ENCODE peak calls at places on chromosomes 12 and 14, in seven cellular contexts. Y is fibroblast of mammary gland, M is astrocyte of the spinal cord, I is astrocyte of the cerebellum, C is lower lobe of right lung, E is AG09309, G is natural killer cell. U is an unnamed sample.
A peak's percentile ranks its signal among the peaks of the same experiment; 100 is the strongest.

GRCh38 chr12:111788178-111788654 is 21.5 kb downstream of the ALDH2 start:
- DNase-seq in Y (peak; percentile 52), M (no peak), I (no peak), C (no peak), E (peak; percentile 44), G (no peak), U (peak; percentile 57)

GRCh38 chr14:102086346-102086971 is 385 bp downstream of the HSP90AA1 start:
- DNase-seq in Y (peak; percentile 63), M (peak; percentile 60), I (no peak), C (peak; percentile 73), E (no peak), G (peak; percentile 70), U (peak; percentile 74)

GRCh38 chr12:124827588-124828184 is 36.0 kb downstream of the SCARB1 start:
- DNase-seq in Y (no peak), M (no peak), I (no peak), C (no peak), E (no peak), G (no peak), U (peak; percentile 70)

GRCh38 chr14:85617799-85618198 is 87.9 kb downstream of the FLRT2 start:
- DNase-seq in Y (no peak), M (no peak), I (no peak), C (no peak), E (no peak), G (no peak), U (no peak)

GRCh38 chr12:20367731-20368652 is at the start of gene PDE3A:
- DNase-seq in Y (peak; percentile 78), M (peak; percentile 91), I (peak; percentile 62), C (peak; percentile 50), E (peak; percentile 44), G (no peak), U (peak; percentile 24)

GRCh38 chr12:115597157-115597712 is 680.3 kb downstream of the MED13L start:
- DNase-seq in Y (peak; percentile 97), M (peak; percentile 84), I (peak; percentile 22), C (no peak), E (peak; percentile 31), G (no peak), U (no peak)

GRCh38 chr14:105166571-105167302 is 1.8 kb downstream of the JAG2 start:
- DNase-seq in Y (no peak), M (no peak), I (no peak), C (no peak), E (no peak), G (no peak), U (no peak)

GRCh38 chr14:38098074-38098846 is 109.4 kb upstream of the SSTR1 start:
- DNase-seq in Y (peak; percentile 71), M (peak; percentile 69), I (peak; percentile 34), C (no peak), E (peak; percentile 93), G (no peak), U (no peak)

GRCh38 chr14:90883782-90884181 is 67.6 kb upstream of the TTC7B start:
- DNase-seq in Y (peak; percentile 40), M (no peak), I (no peak), C (no peak), E (no peak), G (no peak), U (no peak)

GRCh38 chr14:102560436-102561261 is 31.8 kb upstream of the RCOR1 start:
- DNase-seq in Y (no peak), M (no peak), I (no peak), C (no peak), E (no peak), G (no peak), U (no peak)

GRCh38 chr12:93776581-93777018 is 99.4 kb downstream of the CRADD start:
- DNase-seq in Y (peak; percentile 93), M (peak; percentile 80), I (no peak), C (no peak), E (peak; percentile 95), G (no peak), U (no peak)

GRCh38 chr12:116245189-116245588 is 32.3 kb downstream of the MED13L start:
- DNase-seq in Y (no peak), M (no peak), I (no peak), C (no peak), E (no peak), G (no peak), U (no peak)

GRCh38 chr12:51622564-51622963 is 31.5 kb downstream of the SCN8A start:
- DNase-seq in Y (peak; percentile 57), M (peak; percentile 43), I (peak; percentile 1), C (no peak), E (no peak), G (no peak), U (no peak)

GRCh38 chr14:105527381-105528196 is 1.2 kb downstream of the TMEM121 start:
- DNase-seq in Y (no peak), M (no peak), I (no peak), C (no peak), E (no peak), G (no peak), U (no peak)

GRCh38 chr12:27549231-27549800 is 25.3 kb downstream of the PPFIBP1 start:
- DNase-seq in Y (peak; percentile 93), M (peak; percentile 83), I (peak; percentile 39), C (no peak), E (no peak), G (no peak), U (no peak)

GRCh38 chr12:118164798-118165486 is 29.0 kb downstream of the PEBP1 start:
- DNase-seq in Y (peak; percentile 38), M (peak; percentile 45), I (no peak), C (no peak), E (no peak), G (no peak), U (peak; percentile 32)

DNA sequence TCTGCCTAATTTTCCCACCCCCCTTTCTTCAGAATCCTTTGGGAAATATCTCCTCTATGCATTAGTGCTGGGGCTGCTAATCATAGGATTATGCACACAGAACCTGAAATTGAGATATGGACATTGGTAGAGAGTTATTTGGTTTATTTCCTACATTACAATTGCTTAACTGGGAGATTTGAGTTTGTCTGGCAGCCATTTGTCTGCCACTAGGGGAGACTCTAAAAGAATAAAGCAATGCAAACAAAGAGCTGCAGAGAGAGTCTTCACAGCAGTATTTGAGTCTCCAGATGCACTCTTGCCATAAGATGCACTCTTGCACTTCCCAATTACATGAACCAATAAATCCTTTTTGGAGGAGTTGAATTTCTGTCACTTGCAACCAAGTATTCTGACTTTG is 12.0 kb upstream of the PCNX4 start:
- DNase-seq in Y (no peak), M (no peak), I (no peak), C (no peak), E (no peak), G (no peak), U (no peak)
- TF ChIP-seq CTCF in Y (peak; percentile 13), M (peak; percentile 21), I (peak; percentile 32), C (no peak), E (no peak), G (no peak), U (no peak)

GRCh38 chr12:119328111-119328510 is 6.4 kb upstream of the CCDC60 start:
- DNase-seq in Y (no peak), M (no peak), I (no peak), C (no peak), E (no peak), G (no peak), U (no peak)
- TF ChIP-seq CTCF in Y (no peak), M (no peak), I (no peak), C (peak; percentile 22), E (no peak), G (no peak), U (peak; percentile 22)

GRCh38 chr12:34119366-34119765 is 97.1 kb downstream of the ALG10 start:
- DNase-seq in Y (no peak), M (no peak), I (no peak), C (no peak), E (no peak), G (no peak), U (no peak)
- TF ChIP-seq CTCF in Y (no peak), M (no peak), I (no peak), C (no peak), E (no peak), G (no peak), U (no peak)

GRCh38 chr12:25813843-25814242 is 144.6 kb upstream of the RASSF8 start:
- DNase-seq in Y (no peak), M (no peak), I (no peak), C (no peak), E (no peak), G (no peak), U (no peak)
- TF ChIP-seq CTCF in Y (no peak), M (no peak), I (no peak), C (no peak), E (no peak), G (no peak), U (no peak)

GRCh38 chr12:12356886-12357696 is at the start of gene BORCS5:
- DNase-seq in Y (peak; percentile 86), M (peak; percentile 92), I (peak; percentile 65), C (peak; percentile 100), E (peak; percentile 59), G (peak; percentile 95), U (peak; percentile 93)
- TF ChIP-seq CTCF in Y (no peak), M (no peak), I (peak; percentile 32), C (peak; percentile 42), E (no peak), G (no peak), U (peak; percentile 45)

GRCh38 chr12:120118710-120119097 is 2.2 kb upstream of the RAB35 start:
- DNase-seq in Y (peak; percentile 46), M (no peak), I (no peak), C (no peak), E (peak; percentile 59), G (no peak), U (no peak)
- TF ChIP-seq CTCF in Y (no peak), M (no peak), I (no peak), C (no peak), E (no peak), G (no peak), U (no peak)

DNA sequence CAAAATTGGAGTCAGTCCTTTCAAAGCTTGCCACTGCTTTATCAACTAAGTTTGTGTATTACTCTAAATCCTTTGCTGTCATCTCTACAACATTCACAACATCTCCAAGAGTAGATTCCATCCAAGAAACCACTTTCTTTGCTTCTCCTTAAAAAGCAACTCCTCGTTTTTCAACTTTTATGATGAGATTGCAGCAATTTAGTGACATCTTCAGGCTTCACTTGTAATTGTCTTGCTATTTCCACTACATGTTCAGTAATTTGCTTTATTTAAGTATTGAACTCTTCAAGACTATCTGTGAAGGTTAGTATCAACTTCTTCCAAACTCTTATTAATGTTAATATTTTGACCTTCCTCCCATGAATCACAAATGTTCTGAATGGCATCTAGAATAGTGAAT is 747.9 kb downstream of the TMTC2 start:
- DNase-seq in Y (no peak), M (peak; percentile 21), I (peak; percentile 5), C (no peak), E (no peak), G (no peak), U (no peak)
- TF ChIP-seq CTCF in Y (no peak), M (no peak), I (no peak), C (no peak), E (no peak), G (no peak), U (no peak)

GRCh38 chr12:17928708-17929366 is 161.2 kb downstream of the RERGL start:
- DNase-seq in Y (peak; percentile 72), M (peak; percentile 84), I (peak; percentile 59), C (no peak), E (peak; percentile 28), G (no peak), U (no peak)
- TF ChIP-seq CTCF in Y (peak; percentile 23), M (peak; percentile 31), I (peak; percentile 31), C (no peak), E (peak; percentile 35), G (no peak), U (no peak)

U was measured in GM13977.